ENCODE peak calls at places on chromosomes 16 and 17, in ten cellular contexts. One of them, this sample, is unnamed.

GRCh38 chr17:55513885-55514590 is 2.8 kb upstream of the SMIM36 start:
- DNase-seq in B cell: peak
- DNase-seq in choroid plexus epithelial cell: peak
- DNase-seq in NB4: peak
- DNase-seq in HFFc6: peak
- DNase-seq in fibroblast of lung: peak
- DNase-seq in esophagus muscularis mucosa: peak
- DNase-seq in A549: peak
- DNase-seq in thoracic aorta: peak
- DNase-seq in GM23338: peak
- DNase-seq in this sample: peak

GRCh38 chr17:1431631-1432104 is 24.4 kb downstream of the CRK start:
- DNase-seq in B cell: no peak
- DNase-seq in choroid plexus epithelial cell: no peak
- DNase-seq in NB4: no peak
- DNase-seq in HFFc6: no peak
- DNase-seq in fibroblast of lung: no peak
- DNase-seq in esophagus muscularis mucosa: no peak
- DNase-seq in A549: no peak
- DNase-seq in thoracic aorta: no peak
- DNase-seq in GM23338: no peak
- DNase-seq in this sample: no peak

GRCh38 chr17:15999974-16000827 is 577 bp downstream of the TTC19 start:
- DNase-seq in B cell: no peak
- DNase-seq in choroid plexus epithelial cell: peak
- DNase-seq in NB4: peak
- DNase-seq in HFFc6: peak
- DNase-seq in fibroblast of lung: peak
- DNase-seq in esophagus muscularis mucosa: no peak
- DNase-seq in A549: no peak
- DNase-seq in thoracic aorta: no peak
- DNase-seq in GM23338: peak
- DNase-seq in this sample: no peak

GRCh38 chr16:55552621-55553020 is 13.9 kb upstream of the CAPNS2 start:
- DNase-seq in B cell: no peak
- DNase-seq in choroid plexus epithelial cell: peak
- DNase-seq in NB4: no peak
- DNase-seq in HFFc6: peak
- DNase-seq in fibroblast of lung: peak
- DNase-seq in esophagus muscularis mucosa: no peak
- DNase-seq in A549: no peak
- DNase-seq in thoracic aorta: no peak
- DNase-seq in GM23338: no peak
- DNase-seq in this sample: no peak

GRCh38 chr16:88731699-88732098 is 25.4 kb downstream of the CTU2 start:
- DNase-seq in B cell: peak
- DNase-seq in choroid plexus epithelial cell: no peak
- DNase-seq in NB4: no peak
- DNase-seq in HFFc6: no peak
- DNase-seq in fibroblast of lung: no peak
- DNase-seq in esophagus muscularis mucosa: no peak
- DNase-seq in A549: peak
- DNase-seq in thoracic aorta: no peak
- DNase-seq in GM23338: no peak
- DNase-seq in this sample: no peak

GRCh38 chr16:11655655-11656054 is 12.6 kb upstream of the SNN start:
- DNase-seq in B cell: no peak
- DNase-seq in choroid plexus epithelial cell: no peak
- DNase-seq in NB4: no peak
- DNase-seq in HFFc6: no peak
- DNase-seq in fibroblast of lung: no peak
- DNase-seq in esophagus muscularis mucosa: no peak
- DNase-seq in A549: no peak
- DNase-seq in thoracic aorta: no peak
- DNase-seq in GM23338: no peak
- DNase-seq in this sample: no peak

GRCh38 chr17:40551091-40551873 is 14.0 kb downstream of the CCR7 start:
- DNase-seq in B cell: no peak
- DNase-seq in choroid plexus epithelial cell: peak
- DNase-seq in NB4: peak
- DNase-seq in HFFc6: peak
- DNase-seq in fibroblast of lung: peak
- DNase-seq in esophagus muscularis mucosa: peak
- DNase-seq in A549: peak
- DNase-seq in thoracic aorta: no peak
- DNase-seq in GM23338: no peak
- DNase-seq in this sample: peak

GRCh38 chr17:76147211-76148014 is 6.4 kb upstream of the FOXJ1 start:
- DNase-seq in B cell: no peak
- DNase-seq in choroid plexus epithelial cell: peak
- DNase-seq in NB4: peak
- DNase-seq in HFFc6: peak
- DNase-seq in fibroblast of lung: peak
- DNase-seq in esophagus muscularis mucosa: no peak
- DNase-seq in A549: peak
- DNase-seq in thoracic aorta: no peak
- DNase-seq in GM23338: peak
- DNase-seq in this sample: no peak

GRCh38 chr16:7331997-7332396 is 648 bp upstream of the RBFOX1 start:
- DNase-seq in B cell: no peak
- DNase-seq in choroid plexus epithelial cell: no peak
- DNase-seq in NB4: no peak
- DNase-seq in HFFc6: no peak
- DNase-seq in fibroblast of lung: no peak
- DNase-seq in esophagus muscularis mucosa: no peak
- DNase-seq in A549: no peak
- DNase-seq in thoracic aorta: no peak
- DNase-seq in GM23338: no peak
- DNase-seq in this sample: no peak

GRCh38 chr17:21075739-21076085 is 32.9 kb upstream of the USP22 start:
- DNase-seq in B cell: no peak
- DNase-seq in choroid plexus epithelial cell: no peak
- DNase-seq in NB4: no peak
- DNase-seq in HFFc6: no peak
- DNase-seq in fibroblast of lung: no peak
- DNase-seq in esophagus muscularis mucosa: no peak
- DNase-seq in A549: no peak
- DNase-seq in thoracic aorta: no peak
- DNase-seq in GM23338: no peak
- DNase-seq in this sample: no peak

GRCh38 chr17:48577946-48578615 is at the start of gene HOXB4:
- DNase-seq in B cell: peak
- DNase-seq in choroid plexus epithelial cell: no peak
- DNase-seq in NB4: no peak
- DNase-seq in HFFc6: no peak
- DNase-seq in fibroblast of lung: peak
- DNase-seq in esophagus muscularis mucosa: peak
- DNase-seq in A549: no peak
- DNase-seq in thoracic aorta: peak
- DNase-seq in GM23338: peak
- DNase-seq in this sample: peak

GRCh38 chr16:84774810-84775209 is 45.0 kb upstream of the CRISPLD2 start:
- DNase-seq in B cell: no peak
- DNase-seq in choroid plexus epithelial cell: peak
- DNase-seq in NB4: peak
- DNase-seq in HFFc6: peak
- DNase-seq in fibroblast of lung: peak
- DNase-seq in esophagus muscularis mucosa: no peak
- DNase-seq in A549: no peak
- DNase-seq in thoracic aorta: no peak
- DNase-seq in GM23338: no peak
- DNase-seq in this sample: no peak

GRCh38 chr16:11354733-11355574 is 9.7 kb downstream of the RMI2 start:
- DNase-seq in B cell: peak
- DNase-seq in choroid plexus epithelial cell: peak
- DNase-seq in NB4: peak
- DNase-seq in HFFc6: no peak
- DNase-seq in fibroblast of lung: peak
- DNase-seq in esophagus muscularis mucosa: no peak
- DNase-seq in A549: no peak
- DNase-seq in thoracic aorta: no peak
- DNase-seq in GM23338: no peak
- DNase-seq in this sample: peak

GRCh38 chr17:40935624-40936023 is 1.8 kb downstream of the KRT23 start:
- DNase-seq in B cell: no peak
- DNase-seq in choroid plexus epithelial cell: no peak
- DNase-seq in NB4: no peak
- DNase-seq in HFFc6: no peak
- DNase-seq in fibroblast of lung: peak
- DNase-seq in esophagus muscularis mucosa: no peak
- DNase-seq in A549: no peak
- DNase-seq in thoracic aorta: no peak
- DNase-seq in GM23338: no peak
- DNase-seq in this sample: no peak

GRCh38 chr16:85383836-85384825 is 229.0 kb upstream of the GSE1 start:
- DNase-seq in B cell: no peak
- DNase-seq in choroid plexus epithelial cell: no peak
- DNase-seq in NB4: no peak
- DNase-seq in HFFc6: no peak
- DNase-seq in fibroblast of lung: no peak
- DNase-seq in esophagus muscularis mucosa: no peak
- DNase-seq in A549: no peak
- DNase-seq in thoracic aorta: no peak
- DNase-seq in GM23338: no peak
- DNase-seq in this sample: no peak

GRCh38 chr17:75771334-75772281 is 6.6 kb upstream of the GALK1 start:
- DNase-seq in B cell: no peak
- DNase-seq in choroid plexus epithelial cell: peak
- DNase-seq in NB4: no peak
- DNase-seq in HFFc6: no peak
- DNase-seq in fibroblast of lung: no peak
- DNase-seq in esophagus muscularis mucosa: no peak
- DNase-seq in A549: no peak
- DNase-seq in thoracic aorta: no peak
- DNase-seq in GM23338: no peak
- DNase-seq in this sample: no peak

GRCh38 chr16:12160815-12161550 is 184.4 kb downstream of the SNX29 start:
- DNase-seq in B cell: no peak
- DNase-seq in choroid plexus epithelial cell: no peak
- DNase-seq in NB4: no peak
- DNase-seq in HFFc6: no peak
- DNase-seq in fibroblast of lung: no peak
- DNase-seq in esophagus muscularis mucosa: no peak
- DNase-seq in A549: no peak
- DNase-seq in thoracic aorta: no peak
- DNase-seq in GM23338: no peak
- DNase-seq in this sample: no peak

GRCh38 chr17:61279476-61280145 is 120.0 kb upstream of the TBX2 start:
- DNase-seq in B cell: no peak
- DNase-seq in choroid plexus epithelial cell: peak
- DNase-seq in NB4: peak
- DNase-seq in HFFc6: no peak
- DNase-seq in fibroblast of lung: peak
- DNase-seq in esophagus muscularis mucosa: no peak
- DNase-seq in A549: no peak
- DNase-seq in thoracic aorta: no peak
- DNase-seq in GM23338: no peak
- DNase-seq in this sample: no peak

GRCh38 chr17:80382446-80382845 is 32.5 kb upstream of the ENDOV start:
- DNase-seq in B cell: no peak
- DNase-seq in choroid plexus epithelial cell: no peak
- DNase-seq in NB4: no peak
- DNase-seq in HFFc6: no peak
- DNase-seq in fibroblast of lung: no peak
- DNase-seq in esophagus muscularis mucosa: no peak
- DNase-seq in A549: no peak
- DNase-seq in thoracic aorta: no peak
- DNase-seq in GM23338: no peak
- DNase-seq in this sample: no peak

GRCh38 chr16:81263470-81264200 is 25.1 kb downstream of the BCO1 start:
- DNase-seq in B cell: no peak
- DNase-seq in choroid plexus epithelial cell: peak
- DNase-seq in NB4: no peak
- DNase-seq in HFFc6: peak
- DNase-seq in fibroblast of lung: peak
- DNase-seq in esophagus muscularis mucosa: no peak
- DNase-seq in A549: no peak
- DNase-seq in thoracic aorta: no peak
- DNase-seq in GM23338: peak
- DNase-seq in this sample: no peak
- TF ChIP-seq CTCF in B cell: no peak
- TF ChIP-seq CTCF in choroid plexus epithelial cell: peak
- TF ChIP-seq CTCF in NB4: no peak
- TF ChIP-seq CTCF in HFFc6: peak
- TF ChIP-seq CTCF in fibroblast of lung: peak
- TF ChIP-seq CTCF in esophagus muscularis mucosa: no peak
- TF ChIP-seq CTCF in A549: no peak
- TF ChIP-seq CTCF in thoracic aorta: no peak
- TF ChIP-seq CTCF in GM23338: peak
- TF ChIP-seq CTCF in this sample: no peak

DNA sequence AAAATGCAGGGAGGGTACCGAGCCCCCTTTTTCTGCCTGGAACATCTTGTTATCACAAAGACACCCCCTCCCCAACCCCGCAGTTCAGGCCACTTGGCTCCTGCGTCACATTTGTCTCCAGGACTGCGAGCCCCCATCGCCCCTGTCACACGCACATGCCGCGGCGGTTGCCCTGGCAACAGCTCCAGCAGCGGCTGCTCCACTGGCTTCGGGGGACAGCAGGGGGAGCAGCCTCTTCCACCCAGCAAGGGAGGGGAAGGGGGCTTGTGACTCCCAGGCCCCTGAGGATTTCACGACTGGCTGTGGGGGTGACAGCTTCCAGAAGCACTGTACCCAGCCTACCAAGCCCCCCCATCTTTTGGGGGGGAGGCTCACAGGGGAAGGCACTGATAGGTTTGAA is 2.6 kb downstream of the BAIAP3 start:
- DNase-seq in B cell: no peak
- DNase-seq in choroid plexus epithelial cell: no peak
- DNase-seq in NB4: no peak
- DNase-seq in HFFc6: no peak
- DNase-seq in fibroblast of lung: no peak
- DNase-seq in esophagus muscularis mucosa: no peak
- DNase-seq in A549: no peak
- DNase-seq in thoracic aorta: no peak
- DNase-seq in GM23338: peak
- DNase-seq in this sample: no peak
- TF ChIP-seq CTCF in B cell: no peak
- TF ChIP-seq CTCF in choroid plexus epithelial cell: no peak
- TF ChIP-seq CTCF in NB4: no peak
- TF ChIP-seq CTCF in HFFc6: peak
- TF ChIP-seq CTCF in fibroblast of lung: no peak
- TF ChIP-seq CTCF in esophagus muscularis mucosa: no peak
- TF ChIP-seq CTCF in A549: no peak
- TF ChIP-seq CTCF in thoracic aorta: no peak
- TF ChIP-seq CTCF in GM23338: peak
- TF ChIP-seq CTCF in this sample: no peak

GRCh38 chr17:5111402-5112204 is at the start of gene ZNF232:
- DNase-seq in B cell: peak
- DNase-seq in choroid plexus epithelial cell: peak
- DNase-seq in NB4: peak
- DNase-seq in HFFc6: peak
- DNase-seq in fibroblast of lung: peak
- DNase-seq in esophagus muscularis mucosa: peak
- DNase-seq in A549: peak
- DNase-seq in thoracic aorta: peak
- DNase-seq in GM23338: peak
- DNase-seq in this sample: peak
- TF ChIP-seq CTCF in B cell: no peak
- TF ChIP-seq CTCF in choroid plexus epithelial cell: no peak
- TF ChIP-seq CTCF in NB4: no peak
- TF ChIP-seq CTCF in HFFc6: no peak
- TF ChIP-seq CTCF in fibroblast of lung: no peak
- TF ChIP-seq CTCF in esophagus muscularis mucosa: peak
- TF ChIP-seq CTCF in A549: no peak
- TF ChIP-seq CTCF in thoracic aorta: no peak
- TF ChIP-seq CTCF in GM23338: no peak
- TF ChIP-seq CTCF in this sample: no peak

GRCh38 chr17:77512062-77512946 is 371.5 kb downstream of the SEC14L1 start:
- DNase-seq in B cell: no peak
- DNase-seq in choroid plexus epithelial cell: no peak
- DNase-seq in NB4: no peak
- DNase-seq in HFFc6: no peak
- DNase-seq in fibroblast of lung: no peak
- DNase-seq in esophagus muscularis mucosa: no peak
- DNase-seq in A549: no peak
- DNase-seq in thoracic aorta: no peak
- DNase-seq in GM23338: no peak
- DNase-seq in this sample: no peak
- TF ChIP-seq CTCF in B cell: no peak
- TF ChIP-seq CTCF in choroid plexus epithelial cell: no peak
- TF ChIP-seq CTCF in NB4: no peak
- TF ChIP-seq CTCF in HFFc6: no peak
- TF ChIP-seq CTCF in fibroblast of lung: no peak
- TF ChIP-seq CTCF in esophagus muscularis mucosa: no peak
- TF ChIP-seq CTCF in A549: no peak
- TF ChIP-seq CTCF in thoracic aorta: no peak
- TF ChIP-seq CTCF in GM23338: no peak
- TF ChIP-seq CTCF in this sample: no peak

This sample was measured in natural killer cell.